ENCODE peak calls at places on chromosomes 7 and 10, in ten cellular contexts. One of them, this sample, is unnamed.

GRCh38 chr7:139613971-139614411 is 90.5 kb downstream of the CLEC2L start:
- DNase-seq in GM20000: no peak
- DNase-seq in T-helper 2 cell: no peak
- DNase-seq in spleen: no peak
- DNase-seq in activated T-cell treated with anti-CD3 and anti-CD28 coated beads, Interleukin-2, amount 50 U/mL, for 1 hour: no peak
- DNase-seq in Right ventricle myocardium superior: no peak
- DNase-seq in CD8-positive, alpha-beta memory T cell: no peak
- DNase-seq in RCC 7860: no peak
- DNase-seq in astrocyte of the spinal cord: no peak
- DNase-seq in activated CD4-positive, alpha-beta T cell treated with anti-CD3 and anti-CD28 coated beads for 24 hours: no peak
- DNase-seq in this sample: no peak

GRCh38 chr7:108600399-108600798 is 30.7 kb downstream of the DNAJB9 start:
- DNase-seq in GM20000: no peak
- DNase-seq in T-helper 2 cell: no peak
- DNase-seq in spleen: no peak
- DNase-seq in activated T-cell treated with anti-CD3 and anti-CD28 coated beads, Interleukin-2, amount 50 U/mL, for 1 hour: no peak
- DNase-seq in Right ventricle myocardium superior: no peak
- DNase-seq in CD8-positive, alpha-beta memory T cell: no peak
- DNase-seq in RCC 7860: no peak
- DNase-seq in astrocyte of the spinal cord: no peak
- DNase-seq in activated CD4-positive, alpha-beta T cell treated with anti-CD3 and anti-CD28 coated beads for 24 hours: no peak
- DNase-seq in this sample: no peak

GRCh38 chr10:67077376-67077775 is 151.5 kb downstream of the LRRTM3 start:
- DNase-seq in GM20000: no peak
- DNase-seq in T-helper 2 cell: no peak
- DNase-seq in spleen: no peak
- DNase-seq in activated T-cell treated with anti-CD3 and anti-CD28 coated beads, Interleukin-2, amount 50 U/mL, for 1 hour: no peak
- DNase-seq in Right ventricle myocardium superior: no peak
- DNase-seq in CD8-positive, alpha-beta memory T cell: no peak
- DNase-seq in RCC 7860: no peak
- DNase-seq in astrocyte of the spinal cord: no peak
- DNase-seq in activated CD4-positive, alpha-beta T cell treated with anti-CD3 and anti-CD28 coated beads for 24 hours: no peak
- DNase-seq in this sample: no peak

GRCh38 chr7:94698275-94698674 is 42.3 kb upstream of the SGCE start:
- DNase-seq in GM20000: no peak
- DNase-seq in T-helper 2 cell: peak; percentile 1
- DNase-seq in spleen: no peak
- DNase-seq in activated T-cell treated with anti-CD3 and anti-CD28 coated beads, Interleukin-2, amount 50 U/mL, for 1 hour: no peak
- DNase-seq in Right ventricle myocardium superior: no peak
- DNase-seq in CD8-positive, alpha-beta memory T cell: no peak
- DNase-seq in RCC 7860: peak; percentile 78
- DNase-seq in astrocyte of the spinal cord: peak; percentile 90
- DNase-seq in activated CD4-positive, alpha-beta T cell treated with anti-CD3 and anti-CD28 coated beads for 24 hours: no peak
- DNase-seq in this sample: no peak

GRCh38 chr10:97468162-97468561 is 22.2 kb downstream of the ZDHHC16 start:
- DNase-seq in GM20000: no peak
- DNase-seq in T-helper 2 cell: peak; percentile 15
- DNase-seq in spleen: no peak
- DNase-seq in activated T-cell treated with anti-CD3 and anti-CD28 coated beads, Interleukin-2, amount 50 U/mL, for 1 hour: no peak
- DNase-seq in Right ventricle myocardium superior: no peak
- DNase-seq in CD8-positive, alpha-beta memory T cell: no peak
- DNase-seq in RCC 7860: no peak
- DNase-seq in astrocyte of the spinal cord: no peak
- DNase-seq in activated CD4-positive, alpha-beta T cell treated with anti-CD3 and anti-CD28 coated beads for 24 hours: no peak
- DNase-seq in this sample: no peak

GRCh38 chr10:120041807-120042545 is 149.4 kb downstream of the SEC23IP start:
- DNase-seq in GM20000: no peak
- DNase-seq in T-helper 2 cell: no peak
- DNase-seq in spleen: no peak
- DNase-seq in activated T-cell treated with anti-CD3 and anti-CD28 coated beads, Interleukin-2, amount 50 U/mL, for 1 hour: no peak
- DNase-seq in Right ventricle myocardium superior: no peak
- DNase-seq in CD8-positive, alpha-beta memory T cell: no peak
- DNase-seq in RCC 7860: no peak
- DNase-seq in astrocyte of the spinal cord: no peak
- DNase-seq in activated CD4-positive, alpha-beta T cell treated with anti-CD3 and anti-CD28 coated beads for 24 hours: no peak
- DNase-seq in this sample: peak; percentile 64

GRCh38 chr10:113751116-113751728 is at the start of gene PLEKHS1:
- DNase-seq in GM20000: no peak
- DNase-seq in T-helper 2 cell: no peak
- DNase-seq in spleen: no peak
- DNase-seq in activated T-cell treated with anti-CD3 and anti-CD28 coated beads, Interleukin-2, amount 50 U/mL, for 1 hour: no peak
- DNase-seq in Right ventricle myocardium superior: no peak
- DNase-seq in CD8-positive, alpha-beta memory T cell: no peak
- DNase-seq in RCC 7860: peak; percentile 16
- DNase-seq in astrocyte of the spinal cord: peak; percentile 11
- DNase-seq in activated CD4-positive, alpha-beta T cell treated with anti-CD3 and anti-CD28 coated beads for 24 hours: no peak
- DNase-seq in this sample: no peak

GRCh38 chr7:95577137-95577536 is 19.2 kb downstream of the PDK4 start:
- DNase-seq in GM20000: no peak
- DNase-seq in T-helper 2 cell: no peak
- DNase-seq in spleen: no peak
- DNase-seq in activated T-cell treated with anti-CD3 and anti-CD28 coated beads, Interleukin-2, amount 50 U/mL, for 1 hour: no peak
- DNase-seq in Right ventricle myocardium superior: no peak
- DNase-seq in CD8-positive, alpha-beta memory T cell: no peak
- DNase-seq in RCC 7860: peak; percentile 37
- DNase-seq in astrocyte of the spinal cord: no peak
- DNase-seq in activated CD4-positive, alpha-beta T cell treated with anti-CD3 and anti-CD28 coated beads for 24 hours: no peak
- DNase-seq in this sample: no peak

GRCh38 chr10:17989908-17990767 is 38.4 kb downstream of the SLC39A12 start:
- DNase-seq in GM20000: peak; percentile 43
- DNase-seq in T-helper 2 cell: no peak
- DNase-seq in spleen: no peak
- DNase-seq in activated T-cell treated with anti-CD3 and anti-CD28 coated beads, Interleukin-2, amount 50 U/mL, for 1 hour: no peak
- DNase-seq in Right ventricle myocardium superior: no peak
- DNase-seq in CD8-positive, alpha-beta memory T cell: no peak
- DNase-seq in RCC 7860: peak; percentile 89
- DNase-seq in astrocyte of the spinal cord: peak; percentile 83
- DNase-seq in activated CD4-positive, alpha-beta T cell treated with anti-CD3 and anti-CD28 coated beads for 24 hours: no peak
- DNase-seq in this sample: no peak

GRCh38 chr7:92781117-92781720 is 55.2 kb downstream of the CDK6 start:
- DNase-seq in GM20000: no peak
- DNase-seq in T-helper 2 cell: no peak
- DNase-seq in spleen: no peak
- DNase-seq in activated T-cell treated with anti-CD3 and anti-CD28 coated beads, Interleukin-2, amount 50 U/mL, for 1 hour: no peak
- DNase-seq in Right ventricle myocardium superior: peak; percentile 52
- DNase-seq in CD8-positive, alpha-beta memory T cell: no peak
- DNase-seq in RCC 7860: no peak
- DNase-seq in astrocyte of the spinal cord: no peak
- DNase-seq in activated CD4-positive, alpha-beta T cell treated with anti-CD3 and anti-CD28 coated beads for 24 hours: no peak
- DNase-seq in this sample: peak; percentile 5

GRCh38 chr10:124058346-124059003 is 34.9 kb downstream of the CHST15 start:
- DNase-seq in GM20000: no peak
- DNase-seq in T-helper 2 cell: no peak
- DNase-seq in spleen: no peak
- DNase-seq in activated T-cell treated with anti-CD3 and anti-CD28 coated beads, Interleukin-2, amount 50 U/mL, for 1 hour: no peak
- DNase-seq in Right ventricle myocardium superior: no peak
- DNase-seq in CD8-positive, alpha-beta memory T cell: no peak
- DNase-seq in RCC 7860: no peak
- DNase-seq in astrocyte of the spinal cord: no peak
- DNase-seq in activated CD4-positive, alpha-beta T cell treated with anti-CD3 and anti-CD28 coated beads for 24 hours: no peak
- DNase-seq in this sample: no peak

GRCh38 chr10:110508806-110509544 is 11.3 kb downstream of the DUSP5 start:
- DNase-seq in GM20000: no peak
- DNase-seq in T-helper 2 cell: no peak
- DNase-seq in spleen: no peak
- DNase-seq in activated T-cell treated with anti-CD3 and anti-CD28 coated beads, Interleukin-2, amount 50 U/mL, for 1 hour: no peak
- DNase-seq in Right ventricle myocardium superior: peak; percentile 81
- DNase-seq in CD8-positive, alpha-beta memory T cell: no peak
- DNase-seq in RCC 7860: no peak
- DNase-seq in astrocyte of the spinal cord: peak; percentile 10
- DNase-seq in activated CD4-positive, alpha-beta T cell treated with anti-CD3 and anti-CD28 coated beads for 24 hours: no peak
- DNase-seq in this sample: no peak

GRCh38 chr10:58028597-58029366 is 238.9 kb downstream of the IPMK start:
- DNase-seq in GM20000: no peak
- DNase-seq in T-helper 2 cell: no peak
- DNase-seq in spleen: no peak
- DNase-seq in activated T-cell treated with anti-CD3 and anti-CD28 coated beads, Interleukin-2, amount 50 U/mL, for 1 hour: no peak
- DNase-seq in Right ventricle myocardium superior: no peak
- DNase-seq in CD8-positive, alpha-beta memory T cell: no peak
- DNase-seq in RCC 7860: peak; percentile 38
- DNase-seq in astrocyte of the spinal cord: peak; percentile 88
- DNase-seq in activated CD4-positive, alpha-beta T cell treated with anti-CD3 and anti-CD28 coated beads for 24 hours: no peak
- DNase-seq in this sample: no peak

GRCh38 chr7:154929006-154929726 is 73.8 kb downstream of the PAXIP1 start:
- DNase-seq in GM20000: no peak
- DNase-seq in T-helper 2 cell: no peak
- DNase-seq in spleen: peak; percentile 79
- DNase-seq in activated T-cell treated with anti-CD3 and anti-CD28 coated beads, Interleukin-2, amount 50 U/mL, for 1 hour: no peak
- DNase-seq in Right ventricle myocardium superior: no peak
- DNase-seq in CD8-positive, alpha-beta memory T cell: no peak
- DNase-seq in RCC 7860: no peak
- DNase-seq in astrocyte of the spinal cord: no peak
- DNase-seq in activated CD4-positive, alpha-beta T cell treated with anti-CD3 and anti-CD28 coated beads for 24 hours: no peak
- DNase-seq in this sample: no peak

GRCh38 chr10:96261930-96262329 is 9.4 kb downstream of the BLNK start:
- DNase-seq in GM20000: no peak
- DNase-seq in T-helper 2 cell: no peak
- DNase-seq in spleen: no peak
- DNase-seq in activated T-cell treated with anti-CD3 and anti-CD28 coated beads, Interleukin-2, amount 50 U/mL, for 1 hour: no peak
- DNase-seq in Right ventricle myocardium superior: no peak
- DNase-seq in CD8-positive, alpha-beta memory T cell: no peak
- DNase-seq in RCC 7860: no peak
- DNase-seq in astrocyte of the spinal cord: no peak
- DNase-seq in activated CD4-positive, alpha-beta T cell treated with anti-CD3 and anti-CD28 coated beads for 24 hours: no peak
- DNase-seq in this sample: no peak

GRCh38 chr7:90952649-90952991 is 311.6 kb upstream of the FZD1 start:
- DNase-seq in GM20000: no peak
- DNase-seq in T-helper 2 cell: no peak
- DNase-seq in spleen: no peak
- DNase-seq in activated T-cell treated with anti-CD3 and anti-CD28 coated beads, Interleukin-2, amount 50 U/mL, for 1 hour: no peak
- DNase-seq in Right ventricle myocardium superior: no peak
- DNase-seq in CD8-positive, alpha-beta memory T cell: no peak
- DNase-seq in RCC 7860: no peak
- DNase-seq in astrocyte of the spinal cord: peak; percentile 22
- DNase-seq in activated CD4-positive, alpha-beta T cell treated with anti-CD3 and anti-CD28 coated beads for 24 hours: no peak
- DNase-seq in this sample: no peak

GRCh38 chr7:143359769-143360168 is 2.7 kb downstream of the FAM131B start:
- DNase-seq in GM20000: no peak
- DNase-seq in T-helper 2 cell: no peak
- DNase-seq in spleen: no peak
- DNase-seq in activated T-cell treated with anti-CD3 and anti-CD28 coated beads, Interleukin-2, amount 50 U/mL, for 1 hour: no peak
- DNase-seq in Right ventricle myocardium superior: no peak
- DNase-seq in CD8-positive, alpha-beta memory T cell: no peak
- DNase-seq in RCC 7860: no peak
- DNase-seq in astrocyte of the spinal cord: no peak
- DNase-seq in activated CD4-positive, alpha-beta T cell treated with anti-CD3 and anti-CD28 coated beads for 24 hours: no peak
- DNase-seq in this sample: no peak

GRCh38 chr7:74051629-74052410 is 23.8 kb downstream of the ELN start:
- DNase-seq in GM20000: no peak
- DNase-seq in T-helper 2 cell: no peak
- DNase-seq in spleen: peak; percentile 63
- DNase-seq in activated T-cell treated with anti-CD3 and anti-CD28 coated beads, Interleukin-2, amount 50 U/mL, for 1 hour: no peak
- DNase-seq in Right ventricle myocardium superior: no peak
- DNase-seq in CD8-positive, alpha-beta memory T cell: no peak
- DNase-seq in RCC 7860: peak; percentile 24
- DNase-seq in astrocyte of the spinal cord: no peak
- DNase-seq in activated CD4-positive, alpha-beta T cell treated with anti-CD3 and anti-CD28 coated beads for 24 hours: no peak
- DNase-seq in this sample: peak; percentile 37

GRCh38 chr7:133678137-133678814 is 425.4 kb downstream of the EXOC4 start:
- DNase-seq in GM20000: no peak
- DNase-seq in T-helper 2 cell: no peak
- DNase-seq in spleen: no peak
- DNase-seq in activated T-cell treated with anti-CD3 and anti-CD28 coated beads, Interleukin-2, amount 50 U/mL, for 1 hour: no peak
- DNase-seq in Right ventricle myocardium superior: no peak
- DNase-seq in CD8-positive, alpha-beta memory T cell: no peak
- DNase-seq in RCC 7860: no peak
- DNase-seq in astrocyte of the spinal cord: no peak
- DNase-seq in activated CD4-positive, alpha-beta T cell treated with anti-CD3 and anti-CD28 coated beads for 24 hours: no peak
- DNase-seq in this sample: no peak

GRCh38 chr7:103824251-103824650 is 165.2 kb downstream of the RELN start:
- DNase-seq in GM20000: no peak
- DNase-seq in T-helper 2 cell: no peak
- DNase-seq in spleen: no peak
- DNase-seq in activated T-cell treated with anti-CD3 and anti-CD28 coated beads, Interleukin-2, amount 50 U/mL, for 1 hour: no peak
- DNase-seq in Right ventricle myocardium superior: no peak
- DNase-seq in CD8-positive, alpha-beta memory T cell: no peak
- DNase-seq in RCC 7860: no peak
- DNase-seq in astrocyte of the spinal cord: no peak
- DNase-seq in activated CD4-positive, alpha-beta T cell treated with anti-CD3 and anti-CD28 coated beads for 24 hours: no peak
- DNase-seq in this sample: no peak

GRCh38 chr10:113362645-113363091 is 190.2 kb upstream of the HABP2 start:
- DNase-seq in GM20000: no peak
- DNase-seq in T-helper 2 cell: no peak
- DNase-seq in spleen: no peak
- DNase-seq in activated T-cell treated with anti-CD3 and anti-CD28 coated beads, Interleukin-2, amount 50 U/mL, for 1 hour: no peak
- DNase-seq in Right ventricle myocardium superior: no peak
- DNase-seq in CD8-positive, alpha-beta memory T cell: no peak
- DNase-seq in RCC 7860: no peak
- DNase-seq in astrocyte of the spinal cord: peak; percentile 23
- DNase-seq in activated CD4-positive, alpha-beta T cell treated with anti-CD3 and anti-CD28 coated beads for 24 hours: no peak
- DNase-seq in this sample: no peak

GRCh38 chr7:99943641-99944507 is 14.5 kb upstream of the GJC3 start:
- DNase-seq in GM20000: no peak
- DNase-seq in T-helper 2 cell: no peak
- DNase-seq in spleen: no peak
- DNase-seq in activated T-cell treated with anti-CD3 and anti-CD28 coated beads, Interleukin-2, amount 50 U/mL, for 1 hour: no peak
- DNase-seq in Right ventricle myocardium superior: no peak
- DNase-seq in CD8-positive, alpha-beta memory T cell: no peak
- DNase-seq in RCC 7860: no peak
- DNase-seq in astrocyte of the spinal cord: no peak
- DNase-seq in activated CD4-positive, alpha-beta T cell treated with anti-CD3 and anti-CD28 coated beads for 24 hours: no peak
- DNase-seq in this sample: no peak

GRCh38 chr7:17677408-17677807 is 262.9 kb downstream of the SNX13 start:
- DNase-seq in GM20000: no peak
- DNase-seq in T-helper 2 cell: no peak
- DNase-seq in spleen: no peak
- DNase-seq in activated T-cell treated with anti-CD3 and anti-CD28 coated beads, Interleukin-2, amount 50 U/mL, for 1 hour: no peak
- DNase-seq in Right ventricle myocardium superior: no peak
- DNase-seq in CD8-positive, alpha-beta memory T cell: no peak
- DNase-seq in RCC 7860: peak; percentile 31
- DNase-seq in astrocyte of the spinal cord: peak; percentile 18
- DNase-seq in activated CD4-positive, alpha-beta T cell treated with anti-CD3 and anti-CD28 coated beads for 24 hours: no peak
- DNase-seq in this sample: no peak

GRCh38 chr10:74145133-74145532 is 5.5 kb downstream of the AP3M1 start:
- DNase-seq in GM20000: no peak
- DNase-seq in T-helper 2 cell: no peak
- DNase-seq in spleen: no peak
- DNase-seq in activated T-cell treated with anti-CD3 and anti-CD28 coated beads, Interleukin-2, amount 50 U/mL, for 1 hour: no peak
- DNase-seq in Right ventricle myocardium superior: no peak
- DNase-seq in CD8-positive, alpha-beta memory T cell: no peak
- DNase-seq in RCC 7860: no peak
- DNase-seq in astrocyte of the spinal cord: peak; percentile 93
- DNase-seq in activated CD4-positive, alpha-beta T cell treated with anti-CD3 and anti-CD28 coated beads for 24 hours: no peak
- DNase-seq in this sample: no peak

GRCh38 chr10:72875250-72876055 is 18.1 kb upstream of the OIT3 start:
- DNase-seq in GM20000: peak; percentile 23
- DNase-seq in T-helper 2 cell: peak; percentile 45
- DNase-seq in spleen: no peak
- DNase-seq in activated T-cell treated with anti-CD3 and anti-CD28 coated beads, Interleukin-2, amount 50 U/mL, for 1 hour: no peak
- DNase-seq in Right ventricle myocardium superior: no peak
- DNase-seq in CD8-positive, alpha-beta memory T cell: no peak
- DNase-seq in RCC 7860: peak; percentile 50
- DNase-seq in astrocyte of the spinal cord: peak; percentile 42
- DNase-seq in activated CD4-positive, alpha-beta T cell treated with anti-CD3 and anti-CD28 coated beads for 24 hours: no peak
- DNase-seq in this sample: peak; percentile 1

GRCh38 chr10:126247454-126247975 is 140.8 kb downstream of the ADAM12 start:
- DNase-seq in GM20000: no peak
- DNase-seq in T-helper 2 cell: no peak
- DNase-seq in spleen: no peak
- DNase-seq in activated T-cell treated with anti-CD3 and anti-CD28 coated beads, Interleukin-2, amount 50 U/mL, for 1 hour: no peak
- DNase-seq in Right ventricle myocardium superior: peak; percentile 78
- DNase-seq in CD8-positive, alpha-beta memory T cell: no peak
- DNase-seq in RCC 7860: peak; percentile 100
- DNase-seq in astrocyte of the spinal cord: peak; percentile 100
- DNase-seq in activated CD4-positive, alpha-beta T cell treated with anti-CD3 and anti-CD28 coated beads for 24 hours: no peak
- DNase-seq in this sample: no peak

GRCh38 chr7:38855867-38856266 is 53.1 kb downstream of the VPS41 start:
- DNase-seq in GM20000: no peak
- DNase-seq in T-helper 2 cell: no peak
- DNase-seq in spleen: no peak
- DNase-seq in activated T-cell treated with anti-CD3 and anti-CD28 coated beads, Interleukin-2, amount 50 U/mL, for 1 hour: no peak
- DNase-seq in Right ventricle myocardium superior: no peak
- DNase-seq in CD8-positive, alpha-beta memory T cell: no peak
- DNase-seq in RCC 7860: no peak
- DNase-seq in astrocyte of the spinal cord: no peak
- DNase-seq in activated CD4-positive, alpha-beta T cell treated with anti-CD3 and anti-CD28 coated beads for 24 hours: no peak
- DNase-seq in this sample: no peak

GRCh38 chr7:291302-292092 is 1.5 kb downstream of the FOXL3 start:
- DNase-seq in GM20000: no peak
- DNase-seq in T-helper 2 cell: no peak
- DNase-seq in spleen: peak; percentile 45
- DNase-seq in activated T-cell treated with anti-CD3 and anti-CD28 coated beads, Interleukin-2, amount 50 U/mL, for 1 hour: no peak
- DNase-seq in Right ventricle myocardium superior: no peak
- DNase-seq in CD8-positive, alpha-beta memory T cell: no peak
- DNase-seq in RCC 7860: peak; percentile 72
- DNase-seq in astrocyte of the spinal cord: no peak
- DNase-seq in activated CD4-positive, alpha-beta T cell treated with anti-CD3 and anti-CD28 coated beads for 24 hours: no peak
- DNase-seq in this sample: no peak